ENCODE peak calls at places on chromosomes 16 and 17, in five cellular contexts. One of them, this sample, is unnamed.

GRCh38 chr16:24409045-24409444 is 130.3 kb upstream of the RBBP6 start:
- DNase-seq in left lung: no peak
- DNase-seq in PC-9: no peak
- DNase-seq in BE2C: no peak
- DNase-seq in lung: no peak
- DNase-seq in this sample: no peak

GRCh38 chr17:47695664-47696376 is 1.9 kb downstream of the TBKBP1 start:
- DNase-seq in left lung: peak; percentile 31
- DNase-seq in PC-9: no peak
- DNase-seq in BE2C: no peak
- DNase-seq in lung: no peak
- DNase-seq in this sample: no peak

GRCh38 chr16:19011169-19011731 is 27.5 kb downstream of the TMC7 start:
- DNase-seq in left lung: no peak
- DNase-seq in PC-9: no peak
- DNase-seq in BE2C: no peak
- DNase-seq in lung: no peak
- DNase-seq in this sample: no peak

GRCh38 chr17:15955793-15956541 is 11.0 kb downstream of the ADORA2B start:
- DNase-seq in left lung: no peak
- DNase-seq in PC-9: no peak
- DNase-seq in BE2C: no peak
- DNase-seq in lung: no peak
- DNase-seq in this sample: peak; percentile 99

GRCh38 chr17:48215583-48216139 is 108.1 kb downstream of the SNX11 start:
- DNase-seq in left lung: no peak
- DNase-seq in PC-9: peak; percentile 40
- DNase-seq in BE2C: peak; percentile 9
- DNase-seq in lung: no peak
- DNase-seq in this sample: peak; percentile 40

GRCh38 chr17:77163001-77163400 is 22.2 kb downstream of the SEC14L1 start:
- DNase-seq in left lung: no peak
- DNase-seq in PC-9: no peak
- DNase-seq in BE2C: no peak
- DNase-seq in lung: no peak
- DNase-seq in this sample: no peak

GRCh38 chr17:32445075-32445427 is 741 bp downstream of the PSMD11 start:
- DNase-seq in left lung: no peak
- DNase-seq in PC-9: peak; percentile 48
- DNase-seq in BE2C: no peak
- DNase-seq in lung: peak; percentile 30
- DNase-seq in this sample: peak; percentile 37

GRCh38 chr17:59620518-59621259 is 994 bp downstream of the CLTC start:
- DNase-seq in left lung: peak; percentile 59
- DNase-seq in PC-9: peak; percentile 40
- DNase-seq in BE2C: peak; percentile 50
- DNase-seq in lung: peak; percentile 48
- DNase-seq in this sample: peak; percentile 44

GRCh38 chr17:31548709-31549108 is 157.2 kb downstream of the RAB11FIP4 start:
- DNase-seq in left lung: no peak
- DNase-seq in PC-9: no peak
- DNase-seq in BE2C: no peak
- DNase-seq in lung: no peak
- DNase-seq in this sample: no peak

GRCh38 chr16:60074378-60074777 is 1340.3 kb upstream of the GOT2 start:
- DNase-seq in left lung: no peak
- DNase-seq in PC-9: no peak
- DNase-seq in BE2C: no peak
- DNase-seq in lung: no peak
- DNase-seq in this sample: no peak

GRCh38 chr16:71440669-71441347 is 1.0 kb downstream of the TLE7 start:
- DNase-seq in left lung: no peak
- DNase-seq in PC-9: no peak
- DNase-seq in BE2C: no peak
- DNase-seq in lung: no peak
- DNase-seq in this sample: no peak

GRCh38 chr17:80952291-80952690 is 39.4 kb upstream of the CHMP6 start:
- DNase-seq in left lung: no peak
- DNase-seq in PC-9: no peak
- DNase-seq in BE2C: no peak
- DNase-seq in lung: no peak
- DNase-seq in this sample: no peak

GRCh38 chr17:16243811-16244567 is 27.0 kb downstream of the PIGL start:
- DNase-seq in left lung: no peak
- DNase-seq in PC-9: no peak
- DNase-seq in BE2C: no peak
- DNase-seq in lung: no peak
- DNase-seq in this sample: no peak

GRCh38 chr16:68960910-68961309 is 117.6 kb downstream of the TANGO6 start:
- DNase-seq in left lung: no peak
- DNase-seq in PC-9: no peak
- DNase-seq in BE2C: no peak
- DNase-seq in lung: no peak
- DNase-seq in this sample: peak; percentile 3

GRCh38 chr16:31094088-31094423 is 541 bp downstream of the VKORC1 start:
- DNase-seq in left lung: no peak
- DNase-seq in PC-9: no peak
- DNase-seq in BE2C: no peak
- DNase-seq in lung: no peak
- DNase-seq in this sample: no peak

GRCh38 chr17:76240461-76241204 is at the start of gene RNF157:
- DNase-seq in left lung: peak; percentile 50
- DNase-seq in PC-9: peak; percentile 65
- DNase-seq in BE2C: peak; percentile 64
- DNase-seq in lung: no peak
- DNase-seq in this sample: peak; percentile 91

GRCh38 chr17:71975331-71975801 is 145.5 kb upstream of the SOX9 start:
- DNase-seq in left lung: peak; percentile 34
- DNase-seq in PC-9: peak; percentile 30
- DNase-seq in BE2C: no peak
- DNase-seq in lung: no peak
- DNase-seq in this sample: no peak

GRCh38 chr16:82971126-82971525 is 344.4 kb downstream of the CDH13 start:
- DNase-seq in left lung: no peak
- DNase-seq in PC-9: no peak
- DNase-seq in BE2C: no peak
- DNase-seq in lung: no peak
- DNase-seq in this sample: no peak

GRCh38 chr17:45895304-45895968 is 1.1 kb downstream of the MAPT start:
- DNase-seq in left lung: no peak
- DNase-seq in PC-9: peak; percentile 5
- DNase-seq in BE2C: peak; percentile 49
- DNase-seq in lung: no peak
- DNase-seq in this sample: no peak

GRCh38 chr16:12536412-12536746 is 267.3 kb downstream of the CPPED1 start:
- DNase-seq in left lung: no peak
- DNase-seq in PC-9: no peak
- DNase-seq in BE2C: no peak
- DNase-seq in lung: no peak
- DNase-seq in this sample: no peak

GRCh38 chr17:79843917-79844815 is 4.9 kb upstream of the CBX4 start:
- DNase-seq in left lung: peak; percentile 66
- DNase-seq in PC-9: peak; percentile 58
- DNase-seq in BE2C: peak; percentile 56
- DNase-seq in lung: no peak
- DNase-seq in this sample: peak; percentile 79

GRCh38 chr16:85245307-85246172 is 133.3 kb upstream of the CIBAR2 start:
- DNase-seq in left lung: peak; percentile 58
- DNase-seq in PC-9: peak; percentile 57
- DNase-seq in BE2C: peak; percentile 76
- DNase-seq in lung: peak; percentile 57
- DNase-seq in this sample: peak; percentile 66

GRCh38 chr16:77971306-77972131 is 50.8 kb upstream of the CLEC3A start:
- DNase-seq in left lung: peak; percentile 79
- DNase-seq in PC-9: peak; percentile 39
- DNase-seq in BE2C: peak; percentile 77
- DNase-seq in lung: peak; percentile 84
- DNase-seq in this sample: peak; percentile 71

GRCh38 chr16:67939507-67940435 is 3.1 kb upstream of the PSMB10 start:
- DNase-seq in left lung: no peak
- DNase-seq in PC-9: no peak
- DNase-seq in BE2C: no peak
- DNase-seq in lung: no peak
- DNase-seq in this sample: no peak

GRCh38 chr17:6800422-6801027 is 24.5 kb downstream of the FBXO39 start:
- DNase-seq in left lung: no peak
- DNase-seq in PC-9: no peak
- DNase-seq in BE2C: no peak
- DNase-seq in lung: no peak
- DNase-seq in this sample: no peak

DNA sequence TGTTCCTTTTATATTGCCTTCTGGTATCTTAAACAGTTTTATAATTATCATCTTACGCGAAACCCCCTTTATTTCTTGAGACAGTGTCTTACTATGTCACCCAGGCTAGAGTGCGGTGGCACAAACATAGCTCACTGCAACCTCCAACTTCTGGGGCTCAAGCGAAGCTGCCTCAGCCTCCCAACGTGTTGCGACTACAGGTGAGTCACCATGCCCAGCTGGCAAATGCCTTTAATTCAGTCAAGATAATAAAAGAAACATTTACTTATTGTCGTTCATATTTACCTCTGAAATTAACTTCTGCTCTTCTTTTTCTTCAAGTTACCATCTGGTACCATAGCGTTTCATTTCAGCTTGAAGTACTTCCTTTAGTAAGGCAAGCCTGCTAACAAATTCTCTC is 43.9 kb downstream of the FBXL20 start:
- DNase-seq in left lung: no peak
- DNase-seq in PC-9: no peak
- DNase-seq in BE2C: no peak
- DNase-seq in lung: no peak
- DNase-seq in this sample: no peak
- H3K4me1 ChIP-seq in left lung: no peaks in the 10 kb centered on the region
- H3K4me1 ChIP-seq in PC-9: no peaks in the 10 kb centered on the region
- H3K4me1 ChIP-seq in BE2C: no peaks in the 10 kb centered on the region
- H3K4me1 ChIP-seq in lung: peaks cover 1% of the 10 kb centered on the region
- H3K4me1 ChIP-seq in this sample: no peaks in the 10 kb centered on the region

GRCh38 chr16:1991135-1991551 is 1.4 kb downstream of the SYNGR3 start:
- DNase-seq in left lung: no peak
- DNase-seq in PC-9: no peak
- DNase-seq in BE2C: no peak
- DNase-seq in lung: no peak
- DNase-seq in this sample: no peak

GRCh38 chr16:1990336-1991134 is 765 bp downstream of the SYNGR3 start:
- DNase-seq in left lung: no peak
- DNase-seq in PC-9: no peak
- DNase-seq in BE2C: no peak
- DNase-seq in lung: no peak
- DNase-seq in this sample: no peak

GRCh38 chr16:1992475-1993292 is 2.9 kb downstream of the SYNGR3 start:
- DNase-seq in left lung: no peak
- DNase-seq in PC-9: no peak
- DNase-seq in BE2C: no peak
- DNase-seq in lung: no peak
- DNase-seq in this sample: no peak

GRCh38 chr16:1993731-1994131 is 4.0 kb downstream of the SYNGR3 start:
- DNase-seq in left lung: no peak
- DNase-seq in PC-9: no peak
- DNase-seq in BE2C: no peak
- DNase-seq in lung: no peak
- DNase-seq in this sample: no peak

DNA sequence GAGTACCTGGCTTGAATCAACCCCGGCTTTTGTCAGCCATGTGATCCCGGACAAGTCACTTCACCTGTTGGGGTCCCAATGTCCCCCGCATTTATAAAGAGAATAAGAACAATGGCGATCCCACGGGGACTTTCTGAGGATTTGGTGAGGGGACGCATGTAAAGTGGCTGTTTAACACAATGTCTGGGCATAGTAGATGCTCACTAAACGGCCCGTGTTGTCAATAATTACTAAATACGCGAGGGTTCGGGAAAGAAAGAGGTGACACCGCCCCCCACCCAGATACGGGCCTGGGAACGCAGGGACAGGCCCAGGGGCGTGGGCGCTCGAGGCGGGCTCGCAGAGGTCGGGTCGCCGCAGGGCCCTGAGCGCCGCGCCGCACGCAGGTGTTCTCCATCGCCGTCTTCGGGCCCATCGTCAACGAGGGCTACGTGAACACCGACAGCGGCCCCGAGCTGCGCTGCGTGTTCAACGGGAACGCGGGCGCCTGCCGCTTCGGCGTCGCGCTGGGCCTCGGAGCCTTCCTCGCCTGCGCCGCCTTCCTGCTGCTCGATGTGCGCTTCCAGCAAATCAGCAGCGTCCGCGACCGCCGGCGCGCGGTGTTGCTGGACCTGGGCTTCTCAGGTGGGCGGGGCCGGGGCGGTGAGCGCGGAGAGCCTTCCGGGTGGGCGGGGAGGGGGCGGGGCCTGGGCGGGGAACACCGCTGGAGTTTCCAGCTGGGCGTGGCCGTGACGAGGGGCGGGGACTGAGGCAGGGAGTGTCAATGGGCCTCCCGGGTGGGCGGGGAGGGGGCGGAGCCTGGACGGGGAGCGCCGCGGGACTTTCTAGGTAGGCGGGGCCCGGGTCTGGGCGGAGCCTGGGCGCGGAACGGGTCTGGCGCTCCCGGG is 2.1 kb downstream of the SYNGR3 start:
- DNase-seq in left lung: peak; percentile 97
- DNase-seq in PC-9: peak; percentile 94
- DNase-seq in BE2C: peak; percentile 98
- DNase-seq in lung: peak; percentile 95
- DNase-seq in this sample: no peak
- H3K4me3 ChIP-seq in left lung: peak overlapping the region; percentile 46
- H3K4me3 ChIP-seq in PC-9: no peak overlapping the region
- H3K4me3 ChIP-seq in BE2C: no peak overlapping the region
- H3K4me3 ChIP-seq in lung: peak overlapping the region; percentile 10
- H3K4me3 ChIP-seq in this sample: no peak overlapping the region

DNA sequence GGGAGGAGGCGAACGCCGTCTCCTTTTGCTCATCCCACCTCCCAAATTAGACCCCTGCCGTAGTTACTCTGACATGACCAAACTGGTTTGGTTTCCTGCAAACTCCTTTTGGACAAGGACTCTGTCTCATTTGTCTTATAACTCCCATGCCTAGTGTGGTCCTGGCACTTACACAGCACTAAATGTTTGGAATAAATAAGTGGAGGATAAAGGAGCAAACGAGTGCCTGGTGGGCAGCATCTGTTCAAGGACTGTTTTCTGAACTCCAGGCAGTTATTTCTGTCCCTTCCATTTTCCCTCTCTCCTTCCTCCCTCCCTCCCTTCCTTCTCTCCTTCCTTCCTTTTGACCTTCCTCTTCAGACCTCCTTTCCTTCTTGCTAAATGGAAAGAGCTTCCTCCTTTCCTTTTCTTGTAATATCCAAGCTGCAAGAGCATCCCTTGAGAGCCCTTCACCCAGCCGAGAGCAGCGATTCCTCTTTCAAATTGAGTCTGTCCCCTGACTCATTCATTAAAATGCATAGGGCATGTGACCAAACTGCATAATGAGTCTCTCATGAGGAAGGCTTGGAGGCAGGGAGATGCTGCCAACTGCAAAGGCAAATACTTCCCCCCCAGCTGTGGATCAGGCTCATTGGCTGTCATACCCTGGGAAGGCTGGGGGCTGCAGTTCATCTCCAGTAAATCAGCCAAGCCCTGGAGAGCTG is 36.9 kb downstream of the CHD9 start:
- DNase-seq in left lung: peak; percentile 65
- DNase-seq in PC-9: no peak
- DNase-seq in BE2C: peak; percentile 92
- DNase-seq in lung: peak; percentile 69
- DNase-seq in this sample: peak; percentile 60
- H3K4me1 ChIP-seq in left lung: peaks cover 45% of the 10 kb centered on the region
- H3K4me1 ChIP-seq in PC-9: peaks cover 23% of the 10 kb centered on the region
- H3K4me1 ChIP-seq in BE2C: peaks cover 32% of the 10 kb centered on the region
- H3K4me1 ChIP-seq in lung: peaks cover 37% of the 10 kb centered on the region
- H3K4me1 ChIP-seq in this sample: peaks cover 18% of the 10 kb centered on the region

GRCh38 chr17:61366715-61367413 is 32.8 kb upstream of the TBX2 start:
- DNase-seq in left lung: no peak
- DNase-seq in PC-9: no peak
- DNase-seq in BE2C: peak; percentile 49
- DNase-seq in lung: no peak
- DNase-seq in this sample: peak; percentile 34
- H3K4me3 ChIP-seq in left lung: no peak overlapping the region
- H3K4me3 ChIP-seq in PC-9: no peak overlapping the region
- H3K4me3 ChIP-seq in BE2C: peak overlapping the region; percentile 32
- H3K4me3 ChIP-seq in lung: no peak overlapping the region
- H3K4me3 ChIP-seq in this sample: peak overlapping the region; percentile 9